ENCODE peak calls at places on chromosomes 6 and 20, in six cellular contexts. E, N, F, W, J and Y are unnamed samples.

GRCh38 chr6:80210618-80211017 is 104.1 kb downstream of the BCKDHB start:
- DNase-seq in E (no peak), N (no peak), F (no peak), W (peak; percentile 47), J (no peak), Y (no peak)

GRCh38 chr6:118869350-118869749 is 24.6 kb upstream of the ASF1A start:
- DNase-seq in E (no peak), W (no peak), J (no peak), N (no peak), F (peak; percentile 42), Y (no peak)

GRCh38 chr20:36268501-36269342 is 32.4 kb downstream of the AAR2 start:
- DNase-seq in F (no peak), W (no peak), N (no peak), E (no peak), J (no peak), Y (no peak)

GRCh38 chr6:141033101-141033500 is 1099.6 kb upstream of the GJE1 start:
- DNase-seq in W (no peak), E (no peak), J (no peak), F (peak; percentile 14), N (no peak), Y (no peak)

GRCh38 chr6:33377166-33377565 is 14.5 kb upstream of the KIFC1 start:
- DNase-seq in J (no peak), N (no peak), F (no peak), E (no peak), W (no peak), Y (no peak)

GRCh38 chr6:81228912-81229540 is 523.5 kb downstream of the TENT5A start:
- DNase-seq in F (peak; percentile 36), J (no peak), E (no peak), W (no peak), N (no peak), Y (no peak)

GRCh38 chr20:39268566-39268965 is 306.4 kb downstream of the DHX35 start:
- DNase-seq in W (no peak), J (no peak), E (no peak), F (no peak), N (no peak), Y (no peak)

GRCh38 chr20:51127713-51128112 is 104.8 kb upstream of the KCNG1 start:
- DNase-seq in F (no peak), J (no peak), N (no peak), E (no peak), W (no peak), Y (no peak)

GRCh38 chr6:90411292-90411781 is 114.7 kb upstream of the BACH2 start:
- DNase-seq in F (no peak), E (no peak), J (no peak), N (no peak), W (no peak), Y (no peak)

GRCh38 chr6:109455161-109455501 is 441 bp downstream of the MICAL1 start:
- DNase-seq in N (no peak), W (no peak), J (no peak), E (no peak), F (no peak), Y (no peak)

GRCh38 chr6:109453156-109453555 is 2.4 kb downstream of the MICAL1 start:
- DNase-seq in E (no peak), F (no peak), W (no peak), N (no peak), J (no peak), Y (no peak)

GRCh38 chr6:109454483-109455160 is 950 bp downstream of the MICAL1 start:
- DNase-seq in N (peak; percentile 65), J (no peak), W (peak; percentile 47), F (peak; percentile 28), E (no peak), Y (no peak)

GRCh38 chr6:109452181-109452580 is 3.4 kb downstream of the MICAL1 start:
- DNase-seq in J (no peak), E (no peak), N (no peak), F (no peak), W (no peak), Y (no peak)

GRCh38 chr6:109453594-109454482 is 1.7 kb downstream of the MICAL1 start:
- DNase-seq in J (no peak), N (no peak), F (no peak), E (no peak), W (peak; percentile 57), Y (no peak)
- TF ChIP-seq POLR2A in J (no peak), N (no peak), F (no peak), E (no peak), W (no peak), Y (no peak)

DNA sequence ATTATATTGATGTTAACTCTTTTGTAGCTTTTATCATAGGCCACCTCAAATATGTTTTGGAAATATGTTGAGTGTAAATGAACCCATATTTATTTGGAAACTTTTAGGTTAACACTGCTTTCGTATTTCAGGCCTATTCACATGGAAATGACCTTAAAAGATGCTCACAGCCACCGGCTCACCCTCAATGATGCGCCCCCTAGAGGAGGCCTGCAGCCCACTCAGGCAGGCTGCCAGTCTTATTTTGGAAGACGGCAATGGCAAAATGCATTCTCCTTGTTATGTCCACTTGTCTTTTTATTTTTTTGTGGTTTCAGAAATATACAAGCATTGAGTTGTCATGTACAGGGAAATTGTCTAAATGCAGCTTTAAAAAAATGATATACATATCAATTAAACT is 869.7 kb downstream of the PHF3 start:
- DNase-seq in W (no peak), J (no peak), F (no peak), E (no peak), N (no peak), Y (no peak)
- TF ChIP-seq CTCF in W (no peak), J (no peak), F (peak; percentile 26), E (no peak), N (peak; percentile 20), Y (no peak)

GRCh38 chr6:145814501-145815350 is at the start of gene FBXO30:
- DNase-seq in N (peak; percentile 92), J (peak; percentile 76), F (peak; percentile 80), W (peak; percentile 90), E (peak; percentile 80), Y (peak; percentile 77)
- TF ChIP-seq POLR2A in N (peak; percentile 87), J (peak; percentile 89), F (peak; percentile 90), W (peak; percentile 26), E (peak; percentile 78), Y (peak; percentile 84)

GRCh38 chr20:2420510-2420909 is 39.8 kb downstream of the TGM6 start:
- DNase-seq in N (no peak), F (no peak), E (no peak), W (no peak), J (no peak), Y (no peak)

GRCh38 chr20:2418388-2418787 is 37.7 kb downstream of the TGM6 start:
- DNase-seq in E (no peak), N (no peak), W (no peak), J (no peak), F (no peak), Y (no peak)

GRCh38 chr20:2417142-2417541 is 36.4 kb downstream of the TGM6 start:
- DNase-seq in N (no peak), W (no peak), E (no peak), J (no peak), F (no peak), Y (no peak)

DNA sequence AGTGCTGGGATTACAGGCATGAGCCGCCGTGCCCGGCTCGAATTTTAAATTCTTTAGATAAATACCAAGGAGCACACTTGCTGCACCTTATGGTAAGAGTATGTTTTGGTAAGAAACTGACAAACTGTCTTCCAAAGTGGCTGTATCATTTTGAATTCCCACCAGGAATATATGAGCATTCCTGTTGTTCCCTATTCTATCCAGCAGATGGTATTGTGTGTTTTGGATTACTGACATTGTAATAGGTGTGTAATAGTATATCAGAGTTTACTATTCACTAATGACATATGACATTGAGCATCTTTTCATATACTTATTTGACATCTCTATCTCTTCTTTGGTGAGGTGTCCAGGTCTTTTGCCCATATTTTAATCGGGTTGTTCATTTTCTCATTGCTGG is 40.5 kb downstream of the TGM6 start:
- DNase-seq in E (no peak), N (no peak), F (no peak), J (no peak), W (no peak), Y (no peak)
- TF ChIP-seq CTCF in E (no peak), N (peak; percentile 16), F (peak; percentile 11), J (no peak), W (no peak), Y (no peak)

GRCh38 chr20:63533871-63534393 is 3.2 kb downstream of the PTK6 start:
- DNase-seq in N (peak; percentile 62), J (no peak), W (peak; percentile 24), E (peak; percentile 52), F (no peak), Y (no peak)
- TF ChIP-seq POLR2A in N (no peak), J (no peak), W (no peak), E (peak; percentile 60), F (no peak), Y (no peak)

DNA sequence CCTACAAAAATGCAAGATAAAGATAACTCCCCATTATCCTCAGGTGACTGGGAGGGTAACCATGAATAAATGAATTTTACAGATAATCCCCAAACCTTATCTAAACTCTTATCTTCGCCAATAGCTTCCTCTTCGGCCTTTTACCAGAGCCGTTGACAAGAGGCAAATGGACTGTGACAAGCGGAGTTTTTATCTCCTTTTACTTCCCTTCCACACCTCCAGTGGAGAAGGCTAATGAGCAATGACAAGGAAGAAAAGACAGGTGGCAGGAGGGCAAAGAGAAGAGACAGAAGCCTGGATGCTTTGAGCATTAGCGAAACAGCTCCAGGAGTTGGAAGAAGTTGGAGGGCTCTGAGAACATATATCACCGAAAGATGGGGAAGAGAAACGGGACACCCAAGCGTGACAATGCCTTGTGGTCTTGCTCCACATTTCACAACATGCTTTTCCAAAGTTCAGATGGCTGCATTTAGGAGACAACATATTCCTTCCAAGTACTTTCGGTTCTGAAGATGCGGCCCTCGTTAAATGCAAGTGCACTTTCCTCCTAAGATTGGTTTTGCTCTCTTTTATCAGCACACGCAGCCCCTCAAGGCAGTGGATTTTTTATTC is 69.2 kb downstream of the PRDM1 start:
- DNase-seq in J (no peak), N (no peak), F (no peak), W (no peak), E (no peak), Y (no peak)
- TF ChIP-seq CTCF in J (no peak), N (no peak), F (no peak), W (no peak), E (no peak), Y (no peak)